ENCODE peak calls at places on chromosome 10, in eight cellular contexts. One of them, this sample, is unnamed.

GRCh38 chr10:18381679-18382078 is 241.5 kb downstream of the CACNB2 start:
- DNase-seq in A673: no peak
- DNase-seq in AG10803: no peak
- DNase-seq in prostate gland: no peak
- DNase-seq in HCT116: no peak
- DNase-seq in gastrocnemius medialis: no peak
- DNase-seq in GM10248: no peak
- DNase-seq in mammary epithelial cell: no peak
- DNase-seq in this sample: no peak

GRCh38 chr10:128147669-128148068 is 21.4 kb upstream of the MKI67 start:
- DNase-seq in mammary epithelial cell: peak; percentile 83
- DNase-seq in prostate gland: no peak
- DNase-seq in GM10248: no peak
- DNase-seq in A673: peak; percentile 35
- DNase-seq in AG10803: peak; percentile 97
- DNase-seq in HCT116: no peak
- DNase-seq in gastrocnemius medialis: no peak
- DNase-seq in this sample: no peak

GRCh38 chr10:132471484-132471883 is 66.1 kb upstream of the INPP5A start:
- DNase-seq in HCT116: no peak
- DNase-seq in AG10803: no peak
- DNase-seq in mammary epithelial cell: no peak
- DNase-seq in A673: no peak
- DNase-seq in prostate gland: no peak
- DNase-seq in gastrocnemius medialis: no peak
- DNase-seq in GM10248: no peak
- DNase-seq in this sample: no peak

GRCh38 chr10:26386800-26387199 is 51.3 kb upstream of the APBB1IP start:
- DNase-seq in prostate gland: no peak
- DNase-seq in A673: no peak
- DNase-seq in GM10248: no peak
- DNase-seq in gastrocnemius medialis: no peak
- DNase-seq in AG10803: peak; percentile 6
- DNase-seq in mammary epithelial cell: no peak
- DNase-seq in HCT116: no peak
- DNase-seq in this sample: no peak

GRCh38 chr10:43287056-43288007 is 20.5 kb upstream of the RASGEF1A start:
- DNase-seq in AG10803: no peak
- DNase-seq in A673: no peak
- DNase-seq in mammary epithelial cell: peak; percentile 83
- DNase-seq in prostate gland: peak; percentile 52
- DNase-seq in gastrocnemius medialis: no peak
- DNase-seq in HCT116: peak; percentile 66
- DNase-seq in GM10248: no peak
- DNase-seq in this sample: peak; percentile 33

GRCh38 chr10:75568721-75569120 is 137.3 kb downstream of the LRMDA start:
- DNase-seq in AG10803: peak; percentile 16
- DNase-seq in mammary epithelial cell: peak; percentile 26
- DNase-seq in gastrocnemius medialis: no peak
- DNase-seq in A673: no peak
- DNase-seq in HCT116: no peak
- DNase-seq in prostate gland: no peak
- DNase-seq in GM10248: no peak
- DNase-seq in this sample: no peak

GRCh38 chr10:131750973-131751826 is 149.6 kb upstream of the PPP2R2D start:
- DNase-seq in prostate gland: no peak
- DNase-seq in mammary epithelial cell: no peak
- DNase-seq in HCT116: no peak
- DNase-seq in GM10248: no peak
- DNase-seq in AG10803: no peak
- DNase-seq in gastrocnemius medialis: no peak
- DNase-seq in A673: no peak
- DNase-seq in this sample: no peak

GRCh38 chr10:4771554-4772201 is 54.3 kb upstream of the AKR1E2 start:
- DNase-seq in GM10248: no peak
- DNase-seq in AG10803: peak; percentile 87
- DNase-seq in A673: no peak
- DNase-seq in prostate gland: no peak
- DNase-seq in mammary epithelial cell: peak; percentile 65
- DNase-seq in gastrocnemius medialis: no peak
- DNase-seq in HCT116: no peak
- DNase-seq in this sample: no peak

GRCh38 chr10:17335065-17335464 is 107.0 kb downstream of the VIM start:
- DNase-seq in prostate gland: no peak
- DNase-seq in HCT116: no peak
- DNase-seq in mammary epithelial cell: peak; percentile 72
- DNase-seq in GM10248: no peak
- DNase-seq in gastrocnemius medialis: no peak
- DNase-seq in A673: no peak
- DNase-seq in AG10803: peak; percentile 82
- DNase-seq in this sample: no peak

GRCh38 chr10:60735244-60735643 is 43.0 kb upstream of the CDK1 start:
- DNase-seq in gastrocnemius medialis: no peak
- DNase-seq in mammary epithelial cell: peak; percentile 32
- DNase-seq in A673: no peak
- DNase-seq in GM10248: no peak
- DNase-seq in prostate gland: peak; percentile 93
- DNase-seq in AG10803: no peak
- DNase-seq in HCT116: no peak
- DNase-seq in this sample: no peak

GRCh38 chr10:63766766-63767505 is 245.7 kb downstream of the REEP3 start:
- DNase-seq in gastrocnemius medialis: no peak
- DNase-seq in GM10248: no peak
- DNase-seq in AG10803: peak; percentile 92
- DNase-seq in A673: no peak
- DNase-seq in HCT116: no peak
- DNase-seq in prostate gland: no peak
- DNase-seq in mammary epithelial cell: peak; percentile 8
- DNase-seq in this sample: no peak

GRCh38 chr10:661891-662605 is 27.4 kb downstream of the DIP2C start:
- DNase-seq in GM10248: no peak
- DNase-seq in A673: no peak
- DNase-seq in mammary epithelial cell: no peak
- DNase-seq in HCT116: no peak
- DNase-seq in gastrocnemius medialis: no peak
- DNase-seq in prostate gland: no peak
- DNase-seq in AG10803: no peak
- DNase-seq in this sample: no peak

GRCh38 chr10:4280481-4281206 is 495.6 kb upstream of the KLF6 start:
- DNase-seq in AG10803: peak; percentile 71
- DNase-seq in mammary epithelial cell: peak; percentile 41
- DNase-seq in HCT116: no peak
- DNase-seq in gastrocnemius medialis: no peak
- DNase-seq in prostate gland: peak; percentile 56
- DNase-seq in GM10248: no peak
- DNase-seq in A673: no peak
- DNase-seq in this sample: no peak

GRCh38 chr10:27153855-27154198 is 357 bp downstream of the YME1L1 start:
- DNase-seq in AG10803: peak; percentile 8
- DNase-seq in GM10248: no peak
- DNase-seq in gastrocnemius medialis: no peak
- DNase-seq in prostate gland: peak; percentile 16
- DNase-seq in HCT116: no peak
- DNase-seq in A673: peak; percentile 25
- DNase-seq in mammary epithelial cell: no peak
- DNase-seq in this sample: peak; percentile 20

DNA sequence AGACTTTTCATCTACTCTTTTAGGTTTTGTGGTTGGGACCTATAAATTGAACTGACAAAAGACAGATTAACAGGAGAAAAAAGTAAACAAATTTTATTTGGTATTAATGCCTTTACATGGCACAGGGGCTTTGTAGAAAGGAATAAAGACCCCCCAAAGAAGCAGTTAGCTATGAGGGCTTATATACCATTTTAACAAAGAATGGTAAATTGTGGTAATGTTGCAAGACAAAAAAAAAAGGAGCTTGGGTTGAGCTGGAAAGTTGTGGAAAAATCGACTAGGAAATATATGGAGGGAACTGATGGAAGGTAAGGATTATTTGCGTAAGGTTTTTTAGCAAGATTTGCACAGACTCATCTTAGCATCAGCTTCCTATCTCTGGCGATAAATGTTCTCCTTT is 84.6 kb downstream of the JCAD start:
- DNase-seq in GM10248: no peak
- DNase-seq in gastrocnemius medialis: no peak
- DNase-seq in HCT116: no peak
- DNase-seq in A673: no peak
- DNase-seq in mammary epithelial cell: no peak
- DNase-seq in AG10803: no peak
- DNase-seq in prostate gland: no peak
- DNase-seq in this sample: no peak
- TF ChIP-seq CTCF in GM10248: no peak
- TF ChIP-seq CTCF in gastrocnemius medialis: no peak
- TF ChIP-seq CTCF in HCT116: no peak
- TF ChIP-seq CTCF in A673: no peak
- TF ChIP-seq CTCF in mammary epithelial cell: no peak
- TF ChIP-seq CTCF in AG10803: no peak
- TF ChIP-seq CTCF in prostate gland: no peak
- TF ChIP-seq CTCF in this sample: no peak

DNA sequence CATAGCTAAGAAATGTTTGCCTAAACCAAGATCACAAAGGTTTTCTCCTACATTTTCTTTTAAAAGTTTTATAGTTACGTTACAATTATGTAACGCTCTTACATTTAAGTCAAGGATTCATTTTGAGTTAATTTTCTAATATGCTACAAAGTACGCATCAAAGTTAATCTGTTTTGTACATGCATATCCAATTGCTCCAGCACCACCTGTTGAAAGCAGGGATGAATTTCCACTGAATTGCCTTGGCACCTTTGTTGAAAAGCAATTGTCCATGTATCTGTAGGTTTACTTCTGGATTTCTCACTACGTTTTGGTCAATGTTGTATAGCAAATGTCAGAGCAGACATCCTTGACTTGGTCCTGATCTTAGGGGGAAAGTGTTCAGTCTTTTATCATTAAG is 59.6 kb downstream of the NEUROG3 start:
- DNase-seq in mammary epithelial cell: no peak
- DNase-seq in A673: no peak
- DNase-seq in prostate gland: no peak
- DNase-seq in HCT116: no peak
- DNase-seq in AG10803: no peak
- DNase-seq in GM10248: no peak
- DNase-seq in gastrocnemius medialis: no peak
- DNase-seq in this sample: no peak
- TF ChIP-seq CTCF in mammary epithelial cell: peak; percentile 24
- TF ChIP-seq CTCF in A673: peak; percentile 11
- TF ChIP-seq CTCF in prostate gland: no peak
- TF ChIP-seq CTCF in HCT116: peak; percentile 16
- TF ChIP-seq CTCF in AG10803: no peak
- TF ChIP-seq CTCF in GM10248: no peak
- TF ChIP-seq CTCF in gastrocnemius medialis: no peak
- TF ChIP-seq CTCF in this sample: no peak

GRCh38 chr10:112446855-112447691 is at the start of the genes VTI1A and ZDHHC6:
- DNase-seq in A673: peak; percentile 89
- DNase-seq in gastrocnemius medialis: peak; percentile 71
- DNase-seq in prostate gland: peak; percentile 71
- DNase-seq in GM10248: peak; percentile 86
- DNase-seq in AG10803: peak; percentile 80
- DNase-seq in HCT116: peak; percentile 91
- DNase-seq in mammary epithelial cell: peak; percentile 79
- DNase-seq in this sample: peak; percentile 80
- TF ChIP-seq CTCF in A673: peak; percentile 30
- TF ChIP-seq CTCF in gastrocnemius medialis: peak; percentile 17
- TF ChIP-seq CTCF in prostate gland: no peak
- TF ChIP-seq CTCF in GM10248: no peak
- TF ChIP-seq CTCF in AG10803: peak; percentile 37
- TF ChIP-seq CTCF in HCT116: peak; percentile 43
- TF ChIP-seq CTCF in mammary epithelial cell: peak; percentile 40
- TF ChIP-seq CTCF in this sample: peak; percentile 27

GRCh38 chr10:50347394-50347802 is 96.1 kb upstream of the ASAH2 start:
- DNase-seq in A673: no peak
- DNase-seq in HCT116: no peak
- DNase-seq in AG10803: peak; percentile 48
- DNase-seq in mammary epithelial cell: no peak
- DNase-seq in GM10248: peak; percentile 57
- DNase-seq in gastrocnemius medialis: no peak
- DNase-seq in prostate gland: no peak
- DNase-seq in this sample: peak; percentile 61

GRCh38 chr10:50349554-50349953 is 98.2 kb upstream of the ASAH2 start:
- DNase-seq in gastrocnemius medialis: no peak
- DNase-seq in HCT116: no peak
- DNase-seq in prostate gland: no peak
- DNase-seq in A673: no peak
- DNase-seq in mammary epithelial cell: no peak
- DNase-seq in AG10803: no peak
- DNase-seq in GM10248: no peak
- DNase-seq in this sample: no peak

GRCh38 chr10:50346947-50347346 is 95.6 kb upstream of the ASAH2 start:
- DNase-seq in GM10248: no peak
- DNase-seq in HCT116: no peak
- DNase-seq in AG10803: no peak
- DNase-seq in prostate gland: no peak
- DNase-seq in A673: no peak
- DNase-seq in mammary epithelial cell: no peak
- DNase-seq in gastrocnemius medialis: no peak
- DNase-seq in this sample: no peak

GRCh38 chr10:50350366-50350765 is 99.0 kb upstream of the ASAH2 start:
- DNase-seq in HCT116: no peak
- DNase-seq in A673: no peak
- DNase-seq in AG10803: no peak
- DNase-seq in mammary epithelial cell: no peak
- DNase-seq in prostate gland: no peak
- DNase-seq in GM10248: no peak
- DNase-seq in gastrocnemius medialis: no peak
- DNase-seq in this sample: no peak

DNA sequence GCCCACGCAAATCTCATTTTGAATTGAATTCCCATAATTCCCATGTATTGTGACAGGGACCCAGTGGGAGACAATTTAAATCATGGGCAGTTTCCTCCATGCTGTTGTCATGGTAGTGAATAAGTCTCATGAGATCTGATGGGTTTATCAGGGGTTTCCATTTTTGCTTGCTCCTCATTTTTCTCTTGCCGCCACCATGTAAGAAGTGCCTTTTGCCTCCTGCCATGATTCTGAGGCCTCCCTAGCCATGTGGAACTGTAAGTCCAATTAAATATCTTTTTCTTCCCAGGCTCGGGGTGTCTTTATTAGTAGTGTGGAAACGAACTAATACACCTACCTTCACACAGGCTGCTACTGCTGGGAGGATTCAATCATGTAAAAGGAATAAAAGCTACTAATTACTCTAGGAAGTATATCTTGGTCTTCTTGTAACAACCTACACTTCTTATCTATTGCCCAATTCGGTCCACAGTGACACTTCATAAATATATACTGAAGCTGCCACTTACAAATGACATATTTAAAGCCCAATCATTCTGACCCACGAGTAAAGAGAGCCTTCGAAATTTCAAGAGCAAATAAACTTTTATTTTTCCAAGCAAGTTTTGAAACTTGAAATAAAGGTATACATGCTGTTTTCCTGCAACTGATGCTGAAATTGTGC is 100.3 kb upstream of the ASAH2 start:
- DNase-seq in HCT116: no peak
- DNase-seq in mammary epithelial cell: no peak
- DNase-seq in A673: no peak
- DNase-seq in gastrocnemius medialis: no peak
- DNase-seq in prostate gland: no peak
- DNase-seq in GM10248: no peak
- DNase-seq in AG10803: no peak
- DNase-seq in this sample: no peak
- TF ChIP-seq CTCF in HCT116: no peak
- TF ChIP-seq CTCF in mammary epithelial cell: no peak
- TF ChIP-seq CTCF in A673: no peak
- TF ChIP-seq CTCF in gastrocnemius medialis: no peak
- TF ChIP-seq CTCF in prostate gland: no peak
- TF ChIP-seq CTCF in GM10248: no peak
- TF ChIP-seq CTCF in AG10803: no peak
- TF ChIP-seq CTCF in this sample: no peak

This sample was measured in GM13977.